ENCODE peak calls at places on chromosome 7, in eight cellular contexts. E is NCI-H1417 treated with DMSO at 0.1 percent for 48 hours; W is nephron progenitor cell; G is HCT116; I is ACHN; Z is EL; J is activated T-cell treated with anti-CD3 and anti-CD28 coated beads, Interleukin-2, amount 50 U/mL, for 72 hours; F is lung. M is an unnamed sample.

GRCh38 chr7:561631-562393 is 42.2 kb upstream of the PDGFA start:
- DNase-seq in G (no peak), W (peak; percentile 55), E (no peak), F (no peak), Z (no peak), J (no peak), I (peak; percentile 85), M (no peak)

GRCh38 chr7:96308253-96308949 is 13.5 kb downstream of the SLC25A13 start:
- DNase-seq in W (no peak), F (no peak), I (no peak), Z (no peak), E (no peak), J (no peak), G (no peak), M (no peak)

GRCh38 chr7:107130487-107131220 is 38.1 kb upstream of the HBP1 start:
- DNase-seq in W (no peak), J (no peak), F (no peak), I (no peak), G (no peak), E (no peak), Z (no peak), M (no peak)

GRCh38 chr7:5692845-5693278 is 88.6 kb downstream of the RNF216 start:
- DNase-seq in G (no peak), I (peak; percentile 35), Z (peak; percentile 76), J (no peak), E (peak; percentile 74), F (no peak), W (no peak), M (no peak)

GRCh38 chr7:2037805-2038635 is 194.7 kb downstream of the MAD1L1 start:
- DNase-seq in J (no peak), W (no peak), E (no peak), Z (peak; percentile 37), G (no peak), F (no peak), I (peak; percentile 7), M (no peak)

GRCh38 chr7:5396542-5396941 is 27.1 kb downstream of the TNRC18 start:
- DNase-seq in Z (peak; percentile 51), J (peak; percentile 65), G (peak; percentile 54), W (no peak), E (no peak), I (no peak), F (peak; percentile 62), M (no peak)

GRCh38 chr7:127713758-127714157 is 61.8 kb downstream of the SND1 start:
- DNase-seq in F (no peak), W (no peak), I (no peak), G (no peak), E (no peak), J (no peak), Z (no peak), M (no peak)

GRCh38 chr7:147492621-147493020 is 1097.9 kb upstream of the C7orf33 start:
- DNase-seq in W (no peak), F (no peak), I (no peak), J (no peak), E (no peak), G (no peak), Z (peak; percentile 70), M (no peak)

GRCh38 chr7:20474244-20474643 is 141.2 kb upstream of the ABCB5 start:
- DNase-seq in W (no peak), I (no peak), J (no peak), F (no peak), E (no peak), G (no peak), Z (no peak), M (no peak)

GRCh38 chr7:134510646-134511045 is 16.7 kb upstream of the AKR1B10 start:
- DNase-seq in J (no peak), I (no peak), Z (no peak), G (no peak), W (no peak), E (no peak), F (no peak), M (no peak)

GRCh38 chr7:158272509-158273137 is 315.0 kb downstream of the PTPRN2 start:
- DNase-seq in W (no peak), G (no peak), F (no peak), Z (no peak), I (no peak), E (no peak), J (no peak), M (no peak)

GRCh38 chr7:79930604-79931003 is 204.0 kb upstream of the GNAI1 start:
- DNase-seq in G (no peak), W (no peak), F (no peak), I (no peak), Z (no peak), J (no peak), E (no peak), M (no peak)

GRCh38 chr7:64574481-64575159 is 11.7 kb upstream of the ZNF680 start:
- DNase-seq in J (no peak), Z (peak; percentile 18), G (no peak), W (no peak), F (no peak), E (no peak), I (no peak), M (no peak)

GRCh38 chr7:101169838-101170531 is 4.6 kb upstream of the VGF start:
- DNase-seq in W (peak; percentile 93), Z (peak; percentile 54), G (no peak), F (peak; percentile 68), J (peak; percentile 86), I (peak; percentile 82), E (no peak), M (no peak)

GRCh38 chr7:134763960-134764359 is 15.5 kb upstream of the CALD1 start:
- DNase-seq in F (no peak), Z (no peak), J (no peak), E (no peak), I (no peak), G (no peak), W (no peak), M (no peak)

GRCh38 chr7:147861945-147862344 is 728.6 kb upstream of the C7orf33 start:
- DNase-seq in J (no peak), I (no peak), F (no peak), W (no peak), Z (no peak), G (no peak), E (no peak), M (no peak)

GRCh38 chr7:112619343-112619742 is 138.6 kb downstream of the LSMEM1 start:
- DNase-seq in I (no peak), J (no peak), W (no peak), Z (no peak), F (no peak), G (no peak), E (no peak), M (no peak)

GRCh38 chr7:44145969-44146897 is 5.1 kb upstream of the MYL7 start:
- DNase-seq in G (peak; percentile 41), W (peak; percentile 90), J (peak; percentile 77), F (peak; percentile 77), E (no peak), I (peak; percentile 68), Z (peak; percentile 76), M (peak; percentile 77)

M was measured in neuronal stem cell.